ENCODE peak calls at places on chromosomes 2 and 18, in five cellular contexts. T is cardiac fibroblast; I is natural killer cell treated with Interleukin-12 subunit alpha and Interleukin-12 subunit beta and Interleukin-15 and Interleukin-18, amount 100 ng/mL, for 72 hours; X is HAP-1; W is activated naive CD8-positive, alpha-beta T cell treated with anti-CD3 and anti-CD28 coated beads, Interleukin-2, amount 50 U/mL, for 24 hours. D is an unnamed sample.

GRCh38 chr2:200705305-200705985 is 106.3 kb upstream of the BZW1 start:
- DNase-seq in T (peak), I (no peak), X (no peak), W (no peak), D (no peak)

GRCh38 chr2:128058114-128058513 is 30.3 kb upstream of the SAP130 start:
- DNase-seq in T (no peak), I (no peak), X (no peak), W (no peak), D (no peak)

GRCh38 chr2:192876698-192877097 is 682.0 kb upstream of the TMEFF2 start:
- DNase-seq in T (no peak), I (no peak), X (no peak), W (no peak), D (no peak)

GRCh38 chr18:39701071-39701783 is 2135.6 kb upstream of the CELF4 start:
- DNase-seq in T (peak), I (no peak), X (no peak), W (no peak), D (no peak)

GRCh38 chr2:178163395-178163794 is 30.9 kb upstream of the OSBPL6 start:
- DNase-seq in T (no peak), I (no peak), X (no peak), W (no peak), D (no peak)

GRCh38 chr18:5770176-5770575 is 125.1 kb downstream of the TMEM200C start:
- DNase-seq in T (no peak), I (no peak), X (no peak), W (no peak), D (no peak)

GRCh38 chr18:56115072-56116038 is 523.0 kb downstream of the TXNL1 start:
- DNase-seq in T (no peak), I (no peak), X (no peak), W (no peak), D (no peak)

GRCh38 chr2:57890993-57891688 is 155.5 kb upstream of the VRK2 start:
- DNase-seq in T (no peak), I (no peak), X (peak), W (no peak), D (no peak)

GRCh38 chr2:101766871-101767739 is 69.6 kb downstream of the MAP4K4 start:
- DNase-seq in T (peak), I (no peak), X (peak), W (no peak), D (peak)

GRCh38 chr18:51731070-51731469 is 533.6 kb upstream of the MEX3C start:
- DNase-seq in T (no peak), I (no peak), X (no peak), W (no peak), D (no peak)

GRCh38 chr2:199057936-199058335 is 399.8 kb downstream of the SATB2 start:
- DNase-seq in T (no peak), I (no peak), X (no peak), W (no peak), D (no peak)

GRCh38 chr2:102037681-102038080 is 45.9 kb downstream of the IL1R2 start:
- DNase-seq in T (peak), I (no peak), X (no peak), W (no peak), D (peak)

GRCh38 chr18:56299740-56300139 is 338.7 kb downstream of the TXNL1 start:
- DNase-seq in T (no peak), I (no peak), X (no peak), W (no peak), D (no peak)

GRCh38 chr18:72700961-72701710 is 157.0 kb upstream of the CBLN2 start:
- DNase-seq in T (peak), I (no peak), X (no peak), W (no peak), D (no peak)

GRCh38 chr2:110812726-110813645 is 80.6 kb downstream of the ACOXL start:
- DNase-seq in T (no peak), I (no peak), X (no peak), W (no peak), D (no peak)

GRCh38 chr2:181106229-181106628 is 125.8 kb downstream of the UBE2E3 start:
- DNase-seq in T (no peak), I (no peak), X (no peak), W (no peak), D (no peak)

GRCh38 chr2:54106631-54107454 is 8.6 kb upstream of the ACYP2 start:
- DNase-seq in T (peak), I (no peak), X (peak), W (peak), D (peak)

GRCh38 chr2:213227458-213227857 is 56.8 kb upstream of the SPAG16 start:
- DNase-seq in T (no peak), I (no peak), X (no peak), W (no peak), D (no peak)

GRCh38 chr2:15485949-15486348 is 75.2 kb downstream of the NBAS start:
- DNase-seq in T (no peak), I (no peak), X (no peak), W (no peak), D (no peak)

GRCh38 chr2:232260075-232260474 is 118.5 kb upstream of the ALPP start:
- DNase-seq in T (peak), I (no peak), X (no peak), W (no peak), D (peak)

GRCh38 chr2:76469066-76469465 is 758.4 kb upstream of the GCFC2 start:
- DNase-seq in T (no peak), I (no peak), X (no peak), W (no peak), D (no peak)

GRCh38 chr18:23354625-23355024 is 98.5 kb upstream of the RIOK3 start:
- DNase-seq in T (peak), I (no peak), X (no peak), W (no peak), D (peak)

GRCh38 chr18:66342577-66342976 is 261.3 kb downstream of the CDH19 start:
- DNase-seq in T (no peak), I (no peak), X (no peak), W (no peak), D (no peak)